ENCODE peak calls at places on chromosomes 11 and 22, in ten cellular contexts. G is neural progenitor cell, K is neural crest cell, J is mesothelial cell of epicardium, S is GM20000, Q is transverse colon, L is lower lobe of right lung, O is lower leg skin, V is NB4, I is cardiac fibroblast. R is an unnamed sample.

GRCh38 chr11:14904745-14905103 is 12.7 kb upstream of the CYP2R1 start:
- DNase-seq in O (peak), I (peak), L (peak), V (peak), K (no peak), S (peak), Q (peak), G (peak), J (no peak), R (peak)

GRCh38 chr22:21590809-21591641 is 23.5 kb downstream of the UBE2L3 start:
- DNase-seq in O (no peak), S (no peak), G (no peak), J (no peak), V (peak), K (no peak), L (no peak), I (no peak), Q (no peak), R (no peak)

GRCh38 chr22:26367402-26368245 is 61.4 kb upstream of the ASPHD2 start:
- DNase-seq in L (no peak), Q (peak), G (peak), I (peak), S (peak), V (peak), O (no peak), K (peak), J (peak), R (peak)

GRCh38 chr11:125390949-125391348 is 105.1 kb downstream of the FEZ1 start:
- DNase-seq in V (no peak), G (peak), K (no peak), L (no peak), I (peak), O (no peak), J (no peak), Q (no peak), S (no peak), R (no peak)

GRCh38 chr22:44615602-44616180 is 86.3 kb upstream of the PRR5 start:
- DNase-seq in I (no peak), K (no peak), O (no peak), S (no peak), V (no peak), J (no peak), Q (no peak), L (peak), G (no peak), R (no peak)

GRCh38 chr11:16286095-16286494 is 70.3 kb downstream of the SOX6 start:
- DNase-seq in I (no peak), S (no peak), L (no peak), V (no peak), O (no peak), K (no peak), G (no peak), J (no peak), Q (no peak), R (no peak)

GRCh38 chr11:127115844-127116243 is 115.3 kb upstream of the KIRREL3 start:
- DNase-seq in V (no peak), Q (no peak), I (no peak), K (no peak), J (no peak), L (no peak), S (no peak), G (no peak), O (no peak), R (no peak)

GRCh38 chr22:49930596-49931412 is 12.4 kb downstream of the CRELD2 start:
- DNase-seq in J (no peak), Q (peak), G (peak), L (peak), S (peak), K (no peak), V (peak), O (peak), I (peak), R (peak)

GRCh38 chr11:86138958-86139357 is 70.1 kb upstream of the PICALM start:
- DNase-seq in V (peak), O (no peak), K (no peak), S (peak), G (no peak), J (no peak), I (no peak), Q (no peak), L (no peak), R (peak)

GRCh38 chr11:94185387-94186084 is 56.9 kb downstream of the PANX1 start:
- DNase-seq in O (no peak), V (no peak), S (no peak), J (no peak), L (no peak), G (no peak), Q (no peak), K (no peak), I (peak), R (no peak)

GRCh38 chr22:16824718-16825687 is at the start of gene XKR3:
- DNase-seq in I (no peak), O (no peak), S (peak), J (no peak), K (no peak), Q (no peak), G (no peak), V (peak), L (no peak), R (no peak)

GRCh38 chr22:37865510-37865909 is 16.3 kb downstream of the EIF3L start:
- DNase-seq in S (no peak), I (no peak), K (no peak), V (no peak), Q (no peak), O (no peak), L (no peak), J (no peak), G (no peak), R (no peak)

GRCh38 chr11:514606-515005 is 7.6 kb upstream of the RNH1 start:
- DNase-seq in K (no peak), Q (no peak), L (no peak), S (no peak), O (no peak), J (no peak), G (no peak), I (no peak), V (peak), R (no peak)

GRCh38 chr22:37518509-37519267 is 527 bp downstream of the CARD10 start:
- DNase-seq in J (no peak), K (peak), Q (no peak), O (no peak), G (peak), I (no peak), V (peak), L (no peak), S (no peak), R (no peak)

GRCh38 chr22:21650823-21651520 is 8.9 kb downstream of the SDF2L1 start:
- DNase-seq in O (no peak), V (no peak), J (no peak), Q (no peak), I (no peak), L (no peak), K (no peak), S (no peak), G (peak), R (no peak)

GRCh38 chr11:34680918-34681554 is 60.1 kb downstream of the EHF start:
- DNase-seq in S (no peak), I (peak), Q (no peak), L (no peak), V (no peak), J (no peak), O (no peak), G (no peak), K (no peak), R (no peak)

GRCh38 chr22:47192106-47192650 is 429.7 kb downstream of the TBC1D22A start:
- DNase-seq in K (no peak), O (no peak), Q (peak), I (no peak), G (no peak), J (peak), V (peak), L (peak), S (no peak), R (no peak)

GRCh38 chr11:70671083-70671482 is 272.8 kb downstream of the CTTN start:
- DNase-seq in G (no peak), J (no peak), V (peak), S (no peak), I (no peak), K (no peak), Q (no peak), L (peak), O (no peak), R (no peak)

GRCh38 chr11:116935089-116935488 is 97.7 kb upstream of the APOA1 start:
- DNase-seq in Q (no peak), I (no peak), L (no peak), J (no peak), G (no peak), K (no peak), S (no peak), V (no peak), O (no peak), R (no peak)

GRCh38 chr11:78061921-78062311 is 1.7 kb upstream of the THRSP start:
- DNase-seq in I (peak), V (no peak), J (peak), G (no peak), S (no peak), Q (no peak), L (no peak), O (no peak), K (no peak), R (no peak)

DNA sequence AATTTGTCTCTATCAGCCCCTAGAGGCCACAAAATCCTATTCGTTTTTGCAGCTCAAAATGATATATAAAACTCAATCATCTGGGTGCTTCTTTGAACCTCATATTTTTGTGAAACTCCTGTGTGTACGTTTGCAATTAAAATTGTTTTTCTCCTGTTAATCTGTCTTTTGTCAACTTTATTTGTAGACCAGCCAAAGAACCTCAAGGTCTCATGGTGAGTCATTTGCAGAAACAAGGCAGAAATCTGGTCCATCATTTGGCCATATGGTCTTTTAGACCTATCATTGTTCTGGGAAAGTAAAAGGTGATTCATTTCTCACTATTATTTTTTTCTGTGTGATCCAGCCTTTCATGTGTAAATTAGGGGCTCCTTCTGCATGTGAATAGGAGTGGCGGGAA is 399.2 kb upstream of the DDI1 start:
- DNase-seq in Q (no peak), K (no peak), O (no peak), J (no peak), L (no peak), I (no peak), S (no peak), V (no peak), G (no peak), R (no peak)
- TF ChIP-seq CTCF in Q (no peak), K (no peak), O (no peak), J (no peak), L (no peak), I (peak), S (no peak), V (no peak), G (no peak), R (no peak)

GRCh38 chr11:58905141-58905715 is 34.1 kb upstream of the GLYATL1 start:
- DNase-seq in O (no peak), S (no peak), Q (no peak), V (no peak), I (peak), G (peak), K (peak), J (peak), L (peak), R (peak)
- TF ChIP-seq CTCF in O (no peak), S (no peak), Q (no peak), V (no peak), I (no peak), G (no peak), K (no peak), J (no peak), L (no peak), R (no peak)

DNA sequence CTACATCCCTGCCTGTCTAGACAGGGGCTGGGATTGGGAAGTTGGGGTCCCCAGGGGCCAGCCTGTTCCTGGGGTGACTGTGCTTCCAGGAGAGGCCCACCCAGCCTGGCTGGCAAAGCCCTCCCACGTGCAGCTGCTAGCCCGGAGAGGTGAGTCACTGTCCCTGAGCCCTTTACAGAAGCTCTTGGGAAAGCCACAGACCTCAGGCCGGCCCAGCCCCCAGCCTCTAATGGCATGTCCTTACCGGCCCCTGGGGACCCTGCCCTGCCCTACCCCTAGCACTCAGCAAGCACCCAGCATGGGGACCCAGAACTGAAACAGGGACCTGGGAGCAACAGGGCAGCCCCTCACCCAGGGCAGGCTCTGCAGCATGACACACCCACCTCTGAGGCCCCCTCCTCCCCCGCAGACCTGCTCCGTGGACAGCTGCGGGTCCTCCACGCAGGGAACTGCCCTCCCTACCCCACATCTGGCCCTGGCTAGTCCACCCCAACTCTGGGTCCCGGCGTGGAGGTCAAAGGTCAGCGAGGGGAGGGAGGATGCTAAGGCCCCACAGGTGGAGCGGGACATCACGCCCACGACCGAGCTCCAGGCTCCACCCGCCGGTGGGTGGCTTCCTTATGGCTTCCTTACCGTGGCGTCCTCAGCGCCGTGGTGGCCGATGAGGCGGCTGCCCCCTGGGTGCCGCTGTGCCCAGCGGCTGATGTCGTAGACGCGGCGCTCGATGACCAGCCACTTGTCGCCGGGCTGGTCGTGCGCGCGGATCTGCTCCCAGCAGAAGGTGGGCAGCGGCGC is 612 bp downstream of the FADS3 start:
- DNase-seq in K (no peak), J (no peak), O (peak), G (peak), L (peak), Q (peak), I (peak), V (peak), S (peak), R (peak)
- TF ChIP-seq CTCF in K (peak), J (no peak), O (no peak), G (peak), L (no peak), Q (peak), I (no peak), V (no peak), S (no peak), R (no peak)

GRCh38 chr11:32333335-32333991 is 101.9 kb downstream of the WT1 start:
- DNase-seq in O (peak), I (peak), J (peak), G (peak), S (peak), V (no peak), Q (peak), L (peak), K (peak), R (peak)
- TF ChIP-seq CTCF in O (no peak), I (peak), J (no peak), G (peak), S (peak), V (no peak), Q (peak), L (peak), K (peak), R (peak)

DNA sequence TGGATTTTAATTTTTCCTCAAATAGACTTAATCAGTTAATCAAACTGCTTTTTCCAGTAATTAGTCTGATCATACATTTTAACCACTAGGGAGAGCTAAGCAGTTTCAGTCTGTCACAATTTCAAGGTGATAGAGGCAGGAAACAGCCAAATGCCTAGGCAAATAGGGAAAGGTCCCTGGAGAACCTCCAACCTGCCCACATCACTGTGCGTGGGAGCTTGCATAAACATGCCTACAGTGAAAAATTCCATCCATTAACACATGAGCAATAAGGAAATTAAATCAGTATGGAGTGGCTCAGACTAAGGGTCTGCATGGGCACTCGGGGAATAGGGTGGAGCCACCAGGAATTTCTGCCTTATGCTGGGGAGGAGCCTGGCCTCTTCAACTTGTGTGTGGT is 74.6 kb downstream of the AASDHPPT start:
- DNase-seq in V (no peak), J (peak), L (no peak), O (peak), G (no peak), S (no peak), I (peak), Q (no peak), K (no peak), R (no peak)
- TF ChIP-seq CTCF in V (no peak), J (no peak), L (no peak), O (no peak), G (peak), S (no peak), I (no peak), Q (no peak), K (peak), R (no peak)

GRCh38 chr11:108733479-108734116 is 68.7 kb downstream of the DDX10 start:
- DNase-seq in S (peak), K (no peak), Q (no peak), J (no peak), I (peak), O (no peak), L (no peak), V (peak), G (no peak), R (peak)
- TF ChIP-seq CTCF in S (no peak), K (no peak), Q (no peak), J (no peak), I (no peak), O (no peak), L (no peak), V (no peak), G (no peak), R (no peak)

GRCh38 chr11:75161506-75161905 is 10.6 kb downstream of the SLCO2B1 start:
- DNase-seq in Q (no peak), L (no peak), G (no peak), K (no peak), V (no peak), J (no peak), I (peak), O (no peak), S (no peak), R (no peak)

GRCh38 chr11:75160880-75161279 is 10.0 kb downstream of the SLCO2B1 start:
- DNase-seq in I (no peak), K (no peak), J (no peak), L (no peak), O (no peak), V (no peak), Q (no peak), G (no peak), S (no peak), R (no peak)

GRCh38 chr11:75158241-75158640 is 7.3 kb downstream of the SLCO2B1 start:
- DNase-seq in K (no peak), J (no peak), S (no peak), O (no peak), I (no peak), L (no peak), G (no peak), Q (no peak), V (no peak), R (no peak)

GRCh38 chr11:75160328-75160757 is 9.4 kb downstream of the SLCO2B1 start:
- DNase-seq in K (no peak), S (no peak), G (no peak), Q (no peak), I (no peak), J (no peak), V (no peak), L (no peak), O (no peak), R (no peak)

DNA sequence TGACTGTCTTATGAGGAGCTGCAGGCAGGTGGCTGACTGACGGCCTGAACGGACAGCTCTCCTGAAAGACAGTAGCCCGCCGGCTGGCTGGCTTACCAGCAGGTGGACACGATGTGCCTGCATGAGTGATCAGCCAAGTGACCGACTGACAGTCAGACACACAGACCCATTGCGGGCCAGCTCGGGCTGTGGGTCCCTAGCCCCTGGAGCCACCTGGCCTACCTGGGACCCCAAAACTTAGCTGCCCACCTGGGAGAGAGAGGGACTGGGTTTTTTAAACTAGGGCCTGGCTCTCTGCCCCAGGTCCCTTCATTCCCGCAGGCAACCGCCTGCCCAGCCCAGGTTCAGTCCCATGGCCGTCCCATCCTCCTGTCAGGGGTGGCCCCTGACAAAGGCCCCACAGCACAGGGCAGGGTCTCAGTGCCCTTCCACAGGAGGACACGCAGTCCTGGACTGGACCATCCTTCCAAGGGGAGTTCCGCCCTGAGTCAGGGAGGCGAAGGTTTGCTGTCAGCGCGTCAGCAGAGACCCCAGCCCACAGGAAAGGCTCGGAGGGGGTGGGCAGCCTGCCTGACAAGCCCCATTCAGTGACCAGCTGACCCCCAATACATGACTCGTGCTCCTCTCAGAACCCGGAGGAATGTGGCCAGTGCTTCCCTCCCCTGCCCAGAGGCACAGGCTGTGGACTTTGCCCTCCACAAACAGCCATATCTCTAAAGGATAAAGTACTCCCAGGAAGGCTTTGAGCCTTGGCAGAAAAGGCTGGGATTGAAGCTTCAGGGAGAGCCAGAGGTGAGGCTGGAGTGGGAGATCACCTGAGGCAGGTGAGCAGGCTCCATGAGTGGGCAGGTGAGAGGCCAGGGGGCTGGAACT is 8.4 kb downstream of the SLCO2B1 start:
- DNase-seq in Q (peak), G (peak), O (no peak), K (no peak), S (no peak), L (no peak), I (no peak), J (no peak), V (no peak), R (no peak)
- TF ChIP-seq CTCF in Q (peak), G (no peak), O (no peak), K (no peak), S (no peak), L (no peak), I (no peak), J (no peak), V (no peak), R (no peak)